ENCODE peak calls at places on chromosomes 16 and 17, in nine cellular contexts. V is mesothelial cell of epicardium, T is PC-9, E is transverse colon, Q is brain microvascular endothelial cell, D is HFF-Myc, P is psoas muscle, M is DND-41, G is AG04449. Z is an unnamed sample.

GRCh38 chr17:20187049-20187448 is 177.9 kb downstream of the SPECC1 start:
- DNase-seq in V (no peak), Q (no peak), T (no peak), G (no peak), D (no peak), E (no peak), P (no peak), M (no peak), Z (peak)

GRCh38 chr17:74325743-74326379 is at the start of gene KIF19:
- DNase-seq in V (peak), P (peak), M (no peak), T (no peak), G (no peak), D (no peak), E (peak), Q (no peak), Z (no peak)

GRCh38 chr17:29844339-29845048 is 85.5 kb downstream of the SSH2 start:
- DNase-seq in T (no peak), D (no peak), V (peak), E (no peak), M (no peak), G (no peak), Q (peak), P (no peak), Z (no peak)

GRCh38 chr17:73304971-73305786 is 6.6 kb downstream of the CDC42EP4 start:
- DNase-seq in G (no peak), T (peak), M (no peak), Q (peak), D (no peak), V (peak), E (peak), P (peak), Z (peak)

GRCh38 chr16:72536673-72537435 is 364.9 kb upstream of the PMFBP1 start:
- DNase-seq in E (no peak), Q (no peak), M (no peak), T (no peak), V (no peak), G (peak), D (peak), P (no peak), Z (peak)

GRCh38 chr16:2777231-2777902 is at the start of gene ELOB:
- DNase-seq in G (no peak), V (peak), Q (peak), D (peak), E (peak), P (peak), T (peak), M (peak), Z (peak)

GRCh38 chr16:80654094-80654862 is 113.5 kb downstream of the DYNLRB2 start:
- DNase-seq in V (no peak), T (no peak), P (no peak), D (no peak), M (no peak), G (no peak), E (no peak), Q (no peak), Z (no peak)

GRCh38 chr16:74740795-74741304 is 33.8 kb downstream of the FA2H start:
- DNase-seq in M (peak), P (peak), E (peak), V (no peak), Q (no peak), G (no peak), D (no peak), T (peak), Z (no peak)

GRCh38 chr16:46801428-46802049 is 29.4 kb downstream of the C16orf87 start:
- DNase-seq in G (no peak), T (no peak), M (no peak), Q (no peak), V (no peak), D (no peak), P (no peak), E (no peak), Z (peak)

GRCh38 chr17:51056813-51057510 is 63.7 kb downstream of the SPAG9 start:
- DNase-seq in Q (peak), G (peak), T (peak), D (peak), P (peak), M (peak), V (no peak), E (no peak), Z (peak)

DNA sequence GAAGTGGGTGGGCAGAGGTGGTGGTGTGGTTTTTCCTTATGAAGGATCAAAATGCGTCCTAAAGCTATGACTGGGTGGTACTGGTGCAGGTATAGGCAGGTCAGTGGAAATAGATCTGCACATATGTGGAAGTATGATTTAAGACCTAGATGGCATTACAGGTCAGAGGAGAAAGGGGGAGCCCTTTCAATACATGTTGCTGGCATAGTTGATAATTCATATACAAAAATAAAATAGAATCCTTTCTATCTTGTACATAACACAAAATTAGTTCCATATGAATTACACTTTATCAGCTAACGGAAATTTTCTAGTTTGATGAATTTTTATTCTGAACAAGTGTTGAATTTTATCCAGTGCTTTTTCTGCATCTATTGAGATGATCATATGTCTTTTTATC is 20.8 kb upstream of the PIK3R5 start:
- DNase-seq in T (no peak), D (no peak), Q (no peak), P (no peak), V (no peak), M (no peak), E (no peak), G (no peak), Z (no peak)
- TF ChIP-seq CTCF in T (peak), D (no peak), Q (peak), P (no peak), V (no peak), M (peak), E (no peak), G (no peak), Z (peak)

GRCh38 chr17:82935944-82936767 is 96.3 kb upstream of the ZNF750 start:
- DNase-seq in D (no peak), T (no peak), V (no peak), P (peak), M (no peak), Q (no peak), E (no peak), G (no peak), Z (no peak)
- TF ChIP-seq CTCF in D (no peak), T (no peak), V (no peak), P (no peak), M (no peak), Q (no peak), E (no peak), G (no peak), Z (no peak)

GRCh38 chr17:61048398-61049106 is 351.1 kb upstream of the TBX2 start:
- DNase-seq in M (no peak), T (no peak), P (no peak), D (no peak), E (no peak), G (no peak), Q (no peak), V (no peak), Z (no peak)

GRCh38 chr17:61058066-61058465 is 341.6 kb upstream of the TBX2 start:
- DNase-seq in G (no peak), T (no peak), D (no peak), Q (no peak), P (no peak), V (no peak), E (no peak), M (no peak), Z (no peak)

GRCh38 chr17:61054430-61054829 is 345.2 kb upstream of the TBX2 start:
- DNase-seq in D (no peak), M (no peak), P (no peak), Q (no peak), G (no peak), T (no peak), E (no peak), V (no peak), Z (no peak)

GRCh38 chr17:61057257-61057656 is 342.4 kb upstream of the TBX2 start:
- DNase-seq in D (no peak), M (no peak), V (no peak), G (no peak), T (no peak), E (no peak), Q (no peak), P (no peak), Z (no peak)

GRCh38 chr17:61053469-61053868 is 346.2 kb upstream of the TBX2 start:
- DNase-seq in T (no peak), V (no peak), E (no peak), D (no peak), Q (no peak), G (no peak), P (no peak), M (no peak), Z (no peak)
- TF ChIP-seq CTCF in T (no peak), V (no peak), E (no peak), D (no peak), Q (no peak), G (no peak), P (no peak), M (no peak), Z (no peak)

GRCh38 chr17:49515196-49515770 is 20.2 kb downstream of the NGFR start:
- DNase-seq in M (no peak), E (peak), T (peak), V (no peak), Q (peak), D (peak), P (peak), G (peak), Z (peak)
- TF ChIP-seq CTCF in M (no peak), E (no peak), T (no peak), V (no peak), Q (peak), D (peak), P (peak), G (peak), Z (peak)

DNA sequence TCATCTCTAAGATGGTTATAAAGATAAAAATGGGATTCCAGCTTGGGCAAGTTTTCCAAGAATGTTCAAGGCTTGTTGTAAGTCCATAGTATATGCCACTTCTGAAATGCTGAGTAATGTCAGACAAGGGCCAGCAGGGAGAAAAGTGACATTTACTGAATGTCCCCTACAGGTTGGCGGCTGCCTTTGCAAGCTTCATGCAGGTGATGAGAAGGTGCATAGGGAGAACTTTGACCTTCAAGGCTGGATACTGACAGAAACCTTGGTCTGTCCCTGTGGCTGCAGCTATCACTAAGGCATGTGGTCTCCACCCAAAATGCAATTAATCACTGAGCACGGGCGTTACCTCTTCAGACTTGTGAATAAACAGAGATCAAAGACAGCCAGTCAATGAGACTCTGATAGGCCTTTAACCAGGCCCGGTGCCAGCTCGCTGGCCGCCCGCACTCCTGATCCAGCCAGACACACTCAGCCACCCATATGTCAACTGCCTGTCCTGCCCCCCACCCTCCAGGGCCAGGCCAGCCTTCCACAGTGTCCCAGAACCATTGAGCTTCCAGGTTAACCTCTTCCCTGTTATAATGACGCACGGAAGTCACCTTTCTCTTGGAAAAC is 26.9 kb upstream of the AXIN2 start:
- DNase-seq in T (peak), M (no peak), E (peak), G (no peak), V (no peak), P (no peak), D (no peak), Q (no peak), Z (no peak)
- TF ChIP-seq CTCF in T (peak), M (peak), E (no peak), G (no peak), V (no peak), P (no peak), D (no peak), Q (peak), Z (no peak)

DNA sequence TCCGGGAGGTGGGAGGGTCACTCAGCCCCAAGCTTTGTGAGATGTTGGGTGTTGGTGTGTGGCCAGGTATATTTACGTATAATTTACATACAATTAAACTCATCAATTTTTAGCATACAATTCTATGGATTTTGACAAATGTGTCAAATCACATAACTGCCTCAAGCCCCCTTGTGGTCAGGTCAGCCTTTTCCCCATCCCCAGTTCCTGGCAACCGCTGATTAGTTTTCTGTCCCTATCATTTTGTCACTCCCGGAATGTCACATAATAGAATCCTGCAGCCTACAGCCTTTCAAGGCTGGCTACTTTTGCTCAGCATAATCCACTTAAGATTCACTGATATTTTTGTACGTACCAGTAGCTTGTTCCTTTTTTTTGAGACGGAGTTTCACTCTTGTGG is 19.4 kb upstream of the RAI1 start:
- DNase-seq in M (no peak), Q (no peak), P (no peak), G (no peak), T (no peak), V (no peak), E (no peak), D (no peak), Z (no peak)
- TF ChIP-seq CTCF in M (peak), Q (peak), P (no peak), G (no peak), T (no peak), V (peak), E (no peak), D (peak), Z (peak)

GRCh38 chr17:34980681-34981537 is 597 bp downstream of the LIG3 start:
- DNase-seq in E (peak), D (peak), Q (peak), M (peak), V (peak), G (no peak), P (peak), T (peak), Z (peak)
- TF ChIP-seq CTCF in E (peak), D (peak), Q (peak), M (peak), V (no peak), G (peak), P (peak), T (peak), Z (peak)

GRCh38 chr16:28924762-28925385 is at the start of gene RABEP2:
- DNase-seq in G (no peak), E (peak), P (peak), D (peak), M (peak), V (peak), T (peak), Q (peak), Z (peak)

GRCh38 chr16:28923231-28923587 is 1.8 kb downstream of the RABEP2 start:
- DNase-seq in G (no peak), P (no peak), E (no peak), Q (no peak), V (no peak), D (no peak), T (no peak), M (no peak), Z (no peak)

GRCh38 chr16:28923652-28924398 is 1.2 kb downstream of the RABEP2 start:
- DNase-seq in T (no peak), V (no peak), G (no peak), E (peak), P (no peak), M (no peak), Q (no peak), D (no peak), Z (no peak)

GRCh38 chr16:28925386-28926228 is 569 bp upstream of the RABEP2 start:
- DNase-seq in P (peak), Q (peak), M (peak), G (peak), T (peak), D (peak), E (peak), V (peak), Z (peak)

GRCh38 chr16:28924399-28924761 is 658 bp downstream of the RABEP2 start:
- DNase-seq in G (no peak), V (no peak), P (no peak), D (no peak), Q (no peak), T (no peak), M (no peak), E (peak), Z (no peak)
- TF ChIP-seq CTCF in G (no peak), V (no peak), P (no peak), D (no peak), Q (no peak), T (no peak), M (no peak), E (peak), Z (no peak)

DNA sequence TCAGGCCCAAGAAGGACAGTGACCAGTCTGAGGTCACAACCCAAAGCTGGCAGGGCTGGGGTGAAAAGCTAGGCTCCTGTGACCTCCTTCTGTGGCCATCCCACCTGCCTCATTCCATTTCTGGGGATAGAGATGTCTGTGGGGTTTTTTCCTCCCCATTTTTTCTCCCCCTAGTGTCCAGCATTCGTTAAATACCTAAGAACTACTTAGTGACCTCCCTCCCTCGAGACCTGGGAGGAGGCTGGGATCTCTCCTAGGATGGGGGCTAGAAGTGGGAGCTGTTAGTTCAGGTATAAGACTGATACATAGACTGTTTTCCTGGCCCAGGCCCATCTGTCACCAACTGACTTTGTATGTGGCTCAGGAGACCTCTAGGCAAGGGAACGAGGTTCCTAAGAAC is 20.5 kb upstream of the STAC2 start:
- DNase-seq in G (no peak), M (no peak), P (no peak), T (no peak), Q (no peak), E (no peak), V (no peak), D (no peak), Z (no peak)
- TF ChIP-seq CTCF in G (no peak), M (no peak), P (no peak), T (no peak), Q (peak), E (no peak), V (no peak), D (peak), Z (peak)

Z was measured in HFFc6.